ENCODE peak calls at places on chromosomes 6 and 20, in four cellular contexts. One of them, this sample, is unnamed.
A peak's percentile ranks its signal among the peaks of the same experiment; 100 is the strongest.

GRCh38 chr6:144758602-144759001 is 473.5 kb downstream of the UTRN start:
- DNase-seq in colonic mucosa: no peak
- DNase-seq in body of pancreas: no peak
- DNase-seq in CD8-positive, alpha-beta T cell: no peak
- DNase-seq in this sample: no peak

GRCh38 chr6:82954937-82955577 is 110.6 kb downstream of the UBE3D start:
- DNase-seq in colonic mucosa: no peak
- DNase-seq in body of pancreas: no peak
- DNase-seq in CD8-positive, alpha-beta T cell: no peak
- DNase-seq in this sample: no peak

GRCh38 chr6:20605581-20605980 is 71.3 kb downstream of the CDKAL1 start:
- DNase-seq in colonic mucosa: no peak
- DNase-seq in body of pancreas: no peak
- DNase-seq in CD8-positive, alpha-beta T cell: no peak
- DNase-seq in this sample: no peak

GRCh38 chr6:28747631-28748157 is 176.1 kb downstream of the TRIM27 start:
- DNase-seq in colonic mucosa: no peak
- DNase-seq in body of pancreas: no peak
- DNase-seq in CD8-positive, alpha-beta T cell: no peak
- DNase-seq in this sample: no peak

GRCh38 chr20:59047938-59048680 is 5.5 kb upstream of the PRELID3B start:
- DNase-seq in colonic mucosa: peak; percentile 76
- DNase-seq in body of pancreas: no peak
- DNase-seq in CD8-positive, alpha-beta T cell: no peak
- DNase-seq in this sample: no peak

GRCh38 chr6:117956386-117956785 is 49.3 kb downstream of the SLC35F1 start:
- DNase-seq in colonic mucosa: no peak
- DNase-seq in body of pancreas: no peak
- DNase-seq in CD8-positive, alpha-beta T cell: no peak
- DNase-seq in this sample: no peak

GRCh38 chr20:49669601-49670189 is 44.0 kb downstream of the B4GALT5 start:
- DNase-seq in colonic mucosa: no peak
- DNase-seq in body of pancreas: no peak
- DNase-seq in CD8-positive, alpha-beta T cell: no peak
- DNase-seq in this sample: no peak

GRCh38 chr6:161396539-161396938 is 122.7 kb upstream of the AGPAT4 start:
- DNase-seq in colonic mucosa: no peak
- DNase-seq in body of pancreas: no peak
- DNase-seq in CD8-positive, alpha-beta T cell: no peak
- DNase-seq in this sample: no peak

GRCh38 chr6:151425561-151425960 is 26.4 kb downstream of the RMND1 start:
- DNase-seq in colonic mucosa: no peak
- DNase-seq in body of pancreas: no peak
- DNase-seq in CD8-positive, alpha-beta T cell: no peak
- DNase-seq in this sample: no peak

GRCh38 chr20:14445310-14445709 is 107.9 kb upstream of the FLRT3 start:
- DNase-seq in colonic mucosa: no peak
- DNase-seq in body of pancreas: no peak
- DNase-seq in CD8-positive, alpha-beta T cell: no peak
- DNase-seq in this sample: no peak

GRCh38 chr20:53829706-53830521 is 236.3 kb upstream of the ZNF217 start:
- DNase-seq in colonic mucosa: no peak
- DNase-seq in body of pancreas: peak; percentile 7
- DNase-seq in CD8-positive, alpha-beta T cell: no peak
- DNase-seq in this sample: no peak

GRCh38 chr20:40016359-40016758 is 672.7 kb downstream of the MAFB start:
- DNase-seq in colonic mucosa: no peak
- DNase-seq in body of pancreas: no peak
- DNase-seq in CD8-positive, alpha-beta T cell: no peak
- DNase-seq in this sample: no peak

GRCh38 chr20:46402236-46402886 is 4.1 kb downstream of the ELMO2 start:
- DNase-seq in colonic mucosa: no peak
- DNase-seq in body of pancreas: no peak
- DNase-seq in CD8-positive, alpha-beta T cell: no peak
- DNase-seq in this sample: no peak

GRCh38 chr6:143187173-143187908 is 126.7 kb downstream of the AIG1 start:
- DNase-seq in colonic mucosa: no peak
- DNase-seq in body of pancreas: peak; percentile 5
- DNase-seq in CD8-positive, alpha-beta T cell: no peak
- DNase-seq in this sample: no peak

GRCh38 chr20:63082308-63082938 is 75.7 kb upstream of the BHLHE23 start:
- DNase-seq in colonic mucosa: peak; percentile 47
- DNase-seq in body of pancreas: peak; percentile 13
- DNase-seq in CD8-positive, alpha-beta T cell: peak; percentile 27
- DNase-seq in this sample: no peak

GRCh38 chr6:18501313-18502013 is 114.3 kb downstream of the RNF144B start:
- DNase-seq in colonic mucosa: peak; percentile 20
- DNase-seq in body of pancreas: peak; percentile 71
- DNase-seq in CD8-positive, alpha-beta T cell: no peak
- DNase-seq in this sample: no peak

GRCh38 chr6:69164564-69165252 is 529.6 kb downstream of the ADGRB3 start:
- DNase-seq in colonic mucosa: no peak
- DNase-seq in body of pancreas: no peak
- DNase-seq in CD8-positive, alpha-beta T cell: no peak
- DNase-seq in this sample: no peak

DNA sequence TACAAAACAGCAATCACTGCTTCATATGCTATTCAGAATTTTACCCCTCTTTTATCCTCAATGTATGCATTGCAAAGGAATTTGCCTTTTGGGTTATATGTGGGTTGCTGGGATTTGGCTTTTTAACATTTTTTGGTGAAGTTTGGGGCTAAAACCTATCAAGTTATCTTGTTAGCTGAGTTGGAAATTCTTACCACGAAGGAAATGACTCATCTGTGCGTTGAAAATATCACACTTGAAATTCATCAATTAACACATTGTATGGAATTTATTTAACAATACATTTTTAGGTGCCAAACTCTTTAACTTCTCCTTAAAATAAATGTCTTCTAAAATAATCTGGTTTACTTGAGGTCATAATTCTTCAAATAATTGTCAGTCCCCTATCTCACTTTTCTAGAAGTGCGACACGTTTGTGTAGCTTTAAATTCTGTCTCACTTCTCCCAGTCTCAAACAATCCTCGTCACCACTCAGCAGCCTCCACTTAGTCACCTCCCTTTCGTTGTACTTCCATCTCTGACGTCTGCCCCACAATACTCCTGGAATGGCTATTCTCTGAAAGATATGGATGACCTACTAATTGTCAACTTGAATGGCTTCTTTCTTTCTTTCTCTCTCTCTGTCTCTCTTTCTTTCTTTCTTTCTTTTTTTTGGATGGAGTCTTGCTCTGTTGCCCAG is 88.5 kb downstream of the PHACTR1 start:
- DNase-seq in colonic mucosa: no peak
- DNase-seq in body of pancreas: no peak
- DNase-seq in CD8-positive, alpha-beta T cell: no peak
- DNase-seq in this sample: no peak
- TF ChIP-seq CTCF in colonic mucosa: no peak
- TF ChIP-seq CTCF in body of pancreas: no peak
- TF ChIP-seq CTCF in CD8-positive, alpha-beta T cell: no peak
- TF ChIP-seq CTCF in this sample: no peak

GRCh38 chr6:37362101-37362823 is 8.5 kb downstream of the RNF8 start:
- DNase-seq in colonic mucosa: no peak
- DNase-seq in body of pancreas: no peak
- DNase-seq in CD8-positive, alpha-beta T cell: no peak
- DNase-seq in this sample: no peak

GRCh38 chr6:37354526-37355384 is 972 bp downstream of the RNF8 start:
- DNase-seq in colonic mucosa: peak; percentile 49
- DNase-seq in body of pancreas: peak; percentile 8
- DNase-seq in CD8-positive, alpha-beta T cell: peak; percentile 7
- DNase-seq in this sample: no peak

GRCh38 chr6:37357288-37357687 is 3.5 kb downstream of the RNF8 start:
- DNase-seq in colonic mucosa: no peak
- DNase-seq in body of pancreas: no peak
- DNase-seq in CD8-positive, alpha-beta T cell: no peak
- DNase-seq in this sample: no peak

GRCh38 chr6:37357860-37358259 is 4.1 kb downstream of the RNF8 start:
- DNase-seq in colonic mucosa: no peak
- DNase-seq in body of pancreas: no peak
- DNase-seq in CD8-positive, alpha-beta T cell: no peak
- DNase-seq in this sample: no peak

GRCh38 chr6:37359034-37359433 is 5.3 kb downstream of the RNF8 start:
- DNase-seq in colonic mucosa: no peak
- DNase-seq in body of pancreas: no peak
- DNase-seq in CD8-positive, alpha-beta T cell: no peak
- DNase-seq in this sample: no peak
- H3K9me3 ChIP-seq in colonic mucosa: no peaks in the 10 kb centered on the region
- H3K9me3 ChIP-seq in body of pancreas: no peaks in the 10 kb centered on the region
- H3K9me3 ChIP-seq in CD8-positive, alpha-beta T cell: no peaks in the 10 kb centered on the region
- H3K9me3 ChIP-seq in this sample: no peaks in the 10 kb centered on the region

GRCh38 chr6:167501831-167502385 is 177.0 kb downstream of the TTLL2 start:
- DNase-seq in colonic mucosa: peak; percentile 55
- DNase-seq in body of pancreas: peak; percentile 81
- DNase-seq in CD8-positive, alpha-beta T cell: no peak
- DNase-seq in this sample: no peak
- TF ChIP-seq CTCF in colonic mucosa: peak; percentile 49
- TF ChIP-seq CTCF in body of pancreas: peak; percentile 84
- TF ChIP-seq CTCF in CD8-positive, alpha-beta T cell: no peak
- TF ChIP-seq CTCF in this sample: no peak

GRCh38 chr6:111764238-111765182 is 108.7 kb downstream of the FYN start:
- DNase-seq in colonic mucosa: no peak
- DNase-seq in body of pancreas: no peak
- DNase-seq in CD8-positive, alpha-beta T cell: peak; percentile 62
- DNase-seq in this sample: no peak
- H3K9me3 ChIP-seq in colonic mucosa: no peaks in the 10 kb centered on the region
- H3K9me3 ChIP-seq in body of pancreas: no peaks in the 10 kb centered on the region
- H3K9me3 ChIP-seq in CD8-positive, alpha-beta T cell: no peaks in the 10 kb centered on the region
- H3K9me3 ChIP-seq in this sample: no peaks in the 10 kb centered on the region

GRCh38 chr6:67361264-67361663 is 1273.8 kb upstream of the ADGRB3 start:
- DNase-seq in colonic mucosa: no peak
- DNase-seq in body of pancreas: no peak
- DNase-seq in CD8-positive, alpha-beta T cell: no peak
- DNase-seq in this sample: no peak
- TF ChIP-seq CTCF in colonic mucosa: no peak
- TF ChIP-seq CTCF in body of pancreas: no peak
- TF ChIP-seq CTCF in CD8-positive, alpha-beta T cell: no peak
- TF ChIP-seq CTCF in this sample: no peak

This sample was measured in thoracic aorta.